ENCODE peak calls at places on chromosomes 4 and X, in six cellular contexts. One of them, this sample, is unnamed.

GRCh38 chr4:156312261-156312847 is 358.7 kb upstream of the CTSO start:
- DNase-seq in GM12878: no peak
- DNase-seq in H1: no peak
- DNase-seq in HepG2: no peak
- DNase-seq in K562: no peak
- DNase-seq in GM12891: no peak
- DNase-seq in this sample: no peak

GRCh38 chr4:6951880-6952381 is 42.3 kb downstream of the TBC1D14 start:
- DNase-seq in HepG2: no peak
- DNase-seq in K562: peak
- DNase-seq in H1: no peak
- DNase-seq in GM12891: no peak
- DNase-seq in GM12878: no peak
- DNase-seq in this sample: no peak

GRCh38 chr4:185718578-185719492 is 93.2 kb downstream of the SORBS2 start:
- DNase-seq in GM12878: no peak
- DNase-seq in H1: no peak
- DNase-seq in HepG2: no peak
- DNase-seq in GM12891: no peak
- DNase-seq in K562: no peak
- DNase-seq in this sample: no peak

GRCh38 chr4:35342833-35343232 is 901.5 kb downstream of the ARAP2 start:
- DNase-seq in GM12891: no peak
- DNase-seq in H1: no peak
- DNase-seq in K562: no peak
- DNase-seq in HepG2: no peak
- DNase-seq in GM12878: no peak
- DNase-seq in this sample: no peak

GRCh38 chrX:68684291-68684918 is 36.9 kb downstream of the STARD8 start:
- DNase-seq in K562: peak
- DNase-seq in GM12878: no peak
- DNase-seq in HepG2: no peak
- DNase-seq in GM12891: no peak
- DNase-seq in H1: peak
- DNase-seq in this sample: no peak

GRCh38 chr4:2560167-2560566 is 23.7 kb downstream of the FAM193A start:
- DNase-seq in HepG2: no peak
- DNase-seq in K562: no peak
- DNase-seq in GM12878: no peak
- DNase-seq in GM12891: no peak
- DNase-seq in H1: no peak
- DNase-seq in this sample: no peak

GRCh38 chrX:37287741-37288424 is 61.3 kb upstream of the PRRG1 start:
- DNase-seq in K562: no peak
- DNase-seq in H1: no peak
- DNase-seq in GM12878: no peak
- DNase-seq in HepG2: no peak
- DNase-seq in GM12891: no peak
- DNase-seq in this sample: no peak

GRCh38 chrX:149515954-149516602 is 11.0 kb upstream of the IDS start:
- DNase-seq in H1: no peak
- DNase-seq in GM12891: no peak
- DNase-seq in K562: no peak
- DNase-seq in HepG2: no peak
- DNase-seq in GM12878: no peak
- DNase-seq in this sample: no peak

DNA sequence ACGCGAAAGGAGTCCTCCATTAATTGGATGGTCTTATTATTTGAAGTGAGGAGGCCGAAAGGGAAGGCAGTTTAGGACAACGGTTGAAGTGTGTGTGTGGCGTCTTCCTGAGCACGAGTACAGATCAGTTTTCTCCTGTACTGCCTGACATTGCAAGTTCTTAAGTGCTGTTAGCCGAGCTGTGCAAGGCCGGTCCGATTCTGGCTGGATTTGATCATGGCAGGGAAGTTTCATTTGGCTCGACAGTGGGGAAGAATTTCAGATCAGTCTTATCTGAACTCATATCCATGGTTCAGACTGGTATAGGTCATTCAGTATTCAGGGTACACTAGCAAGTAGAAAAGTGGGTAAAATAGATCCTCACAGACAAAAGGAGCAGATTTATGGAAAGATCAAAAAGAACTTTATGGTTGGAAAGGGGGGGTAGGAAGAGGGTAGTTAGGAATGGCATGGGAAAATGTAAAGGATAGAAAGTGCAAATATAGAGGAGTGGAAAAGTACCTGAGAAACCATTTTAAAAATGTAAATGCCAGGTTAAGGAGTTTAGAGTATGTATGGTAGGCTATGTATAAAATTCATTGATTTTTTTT is 689 bp downstream of the THAP9 start:
- DNase-seq in H1: no peak
- DNase-seq in K562: no peak
- DNase-seq in GM12891: no peak
- DNase-seq in GM12878: no peak
- DNase-seq in HepG2: no peak
- DNase-seq in this sample: no peak
- TF ChIP-seq POLR2A in H1: no peak
- TF ChIP-seq POLR2A in K562: peak
- TF ChIP-seq POLR2A in GM12891: peak
- TF ChIP-seq POLR2A in GM12878: no peak
- TF ChIP-seq POLR2A in HepG2: no peak
- TF ChIP-seq POLR2A in this sample: no peak

GRCh38 chrX:138928737-138929459 is 217.4 kb upstream of the FGF13 start:
- DNase-seq in K562: peak
- DNase-seq in GM12891: no peak
- DNase-seq in HepG2: no peak
- DNase-seq in H1: no peak
- DNase-seq in GM12878: no peak
- DNase-seq in this sample: no peak
- TF ChIP-seq TAF1 in K562: no peak
- TF ChIP-seq TAF1 in GM12891: no peak
- TF ChIP-seq TAF1 in HepG2: no peak
- TF ChIP-seq TAF1 in H1: no peak
- TF ChIP-seq TAF1 in GM12878: no peak
- TF ChIP-seq TAF1 in this sample: no peak

GRCh38 chr4:106034751-106035150 is 139.5 kb downstream of the NPNT start:
- DNase-seq in GM12891: no peak
- DNase-seq in HepG2: no peak
- DNase-seq in GM12878: no peak
- DNase-seq in K562: no peak
- DNase-seq in H1: no peak
- DNase-seq in this sample: no peak
- TF ChIP-seq POLR2AphosphoS5 in GM12891: no peak
- TF ChIP-seq POLR2AphosphoS5 in HepG2: no peak
- TF ChIP-seq POLR2AphosphoS5 in GM12878: no peak
- TF ChIP-seq POLR2AphosphoS5 in K562: no peak
- TF ChIP-seq POLR2AphosphoS5 in H1: no peak
- TF ChIP-seq POLR2AphosphoS5 in this sample: no peak

DNA sequence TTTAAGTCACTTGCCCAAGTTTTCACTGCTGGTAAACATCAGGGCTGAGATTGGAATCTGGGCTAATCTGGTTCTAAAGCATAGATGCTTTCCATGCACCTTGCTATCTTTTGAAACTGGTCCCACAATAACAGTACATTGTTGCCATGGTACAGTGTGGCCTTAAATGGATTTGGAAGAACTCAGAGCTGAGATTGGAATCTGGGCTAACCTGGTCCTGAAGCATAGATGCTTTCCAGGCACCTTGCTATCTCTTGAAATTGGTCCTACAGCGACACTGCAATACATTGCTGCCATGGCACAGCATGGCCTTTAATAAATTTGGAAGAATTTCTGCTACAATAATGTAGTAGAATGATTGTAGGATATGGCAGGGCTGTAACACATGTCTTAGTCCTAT is 28.6 kb downstream of the DAPP1 start:
- DNase-seq in HepG2: no peak
- DNase-seq in GM12891: no peak
- DNase-seq in GM12878: no peak
- DNase-seq in K562: no peak
- DNase-seq in H1: no peak
- DNase-seq in this sample: no peak
- TF ChIP-seq POLR2A in HepG2: no peak
- TF ChIP-seq POLR2A in GM12891: no peak
- TF ChIP-seq POLR2A in GM12878: no peak
- TF ChIP-seq POLR2A in K562: no peak
- TF ChIP-seq POLR2A in H1: no peak
- TF ChIP-seq POLR2A in this sample: no peak